ENCODE peak calls at places on chromosomes 16 and 17, in ten cellular contexts. Z is OCI-LY7; D is CD4-positive, alpha-beta memory T cell; K is activated CD4-positive, CD25-positive, alpha-beta regulatory T cell; X is EL; M is activated B cell treated with CpG ODN at 0.5 μM for 24 hours; L is ecto neural progenitor cell; A is A549; E is HuH-7; O is endodermal cell. I is an unnamed sample.

GRCh38 chr16:82061861-82062525 is 26.9 kb downstream of the HSD17B2 start:
- DNase-seq in Z (peak), D (no peak), K (no peak), X (peak), M (no peak), L (no peak), A (peak), E (no peak), O (no peak), I (no peak)

GRCh38 chr16:48143816-48144215 is 12.0 kb downstream of the ABCC12 start:
- DNase-seq in Z (no peak), D (no peak), K (no peak), X (no peak), M (no peak), L (no peak), A (no peak), E (no peak), O (no peak), I (no peak)

GRCh38 chr17:79988163-79988971 is 47.3 kb downstream of the TBC1D16 start:
- DNase-seq in Z (no peak), D (no peak), K (no peak), X (peak), M (no peak), L (no peak), A (peak), E (peak), O (no peak), I (no peak)

GRCh38 chr16:66509576-66509975 is 40.3 kb downstream of the TK2 start:
- DNase-seq in Z (no peak), D (no peak), K (no peak), X (no peak), M (no peak), L (no peak), A (no peak), E (no peak), O (no peak), I (no peak)

GRCh38 chr16:85137323-85138072 is 25.2 kb upstream of the CIBAR2 start:
- DNase-seq in Z (no peak), D (no peak), K (no peak), X (peak), M (no peak), L (no peak), A (no peak), E (peak), O (no peak), I (peak)

GRCh38 chr16:79599837-79600635 is 501 bp downstream of the MAF start:
- DNase-seq in Z (peak), D (peak), K (peak), X (no peak), M (peak), L (peak), A (peak), E (peak), O (peak), I (peak)

GRCh38 chr16:87414251-87414680 is 22.1 kb downstream of the MAP1LC3B start:
- DNase-seq in Z (no peak), D (no peak), K (no peak), X (no peak), M (no peak), L (no peak), A (no peak), E (no peak), O (no peak), I (no peak)

GRCh38 chr17:38584350-38584925 is 21.3 kb downstream of the SRCIN1 start:
- DNase-seq in Z (peak), D (no peak), K (peak), X (peak), M (peak), L (peak), A (peak), E (peak), O (peak), I (peak)

GRCh38 chr17:31494259-31495048 is 103.0 kb downstream of the RAB11FIP4 start:
- DNase-seq in Z (peak), D (peak), K (peak), X (no peak), M (no peak), L (no peak), A (no peak), E (no peak), O (no peak), I (no peak)

GRCh38 chr16:47358816-47359215 is 102.0 kb downstream of the ITFG1 start:
- DNase-seq in Z (no peak), D (no peak), K (no peak), X (peak), M (no peak), L (no peak), A (no peak), E (no peak), O (no peak), I (no peak)

GRCh38 chr16:88503374-88503770 is 50.3 kb downstream of the ZFPM1 start:
- DNase-seq in Z (no peak), D (no peak), K (no peak), X (no peak), M (no peak), L (no peak), A (no peak), E (no peak), O (no peak), I (no peak)

GRCh38 chr17:67546578-67547527 is 169.8 kb downstream of the PITPNC1 start:
- DNase-seq in Z (peak), D (no peak), K (no peak), X (no peak), M (no peak), L (no peak), A (no peak), E (no peak), O (peak), I (peak)

GRCh38 chr17:72192409-72193192 is 71.8 kb downstream of the SOX9 start:
- DNase-seq in Z (no peak), D (no peak), K (no peak), X (peak), M (no peak), L (no peak), A (no peak), E (no peak), O (peak), I (peak)

GRCh38 chr17:53627511-53627910 is 195.2 kb upstream of the KIF2B start:
- DNase-seq in Z (no peak), D (no peak), K (no peak), X (peak), M (no peak), L (no peak), A (peak), E (no peak), O (no peak), I (no peak)

GRCh38 chr17:78101542-78101941 is 27.0 kb downstream of the TMC6 start:
- DNase-seq in Z (no peak), D (no peak), K (no peak), X (no peak), M (no peak), L (no peak), A (no peak), E (no peak), O (no peak), I (no peak)

I was measured in heart right ventricle.